ENCODE peak calls at places on chromosomes 3 and 15, in six cellular contexts. One of them, this sample, is unnamed.

GRCh38 chr3:184807549-184807948 is 4.4 kb upstream of the VPS8 start:
- DNase-seq in tibial nerve: no peak
- DNase-seq in stomach: no peak
- DNase-seq in left lung: no peak
- DNase-seq in lower lobe of right lung: no peak
- DNase-seq in left ventricle myocardium inferior: no peak
- DNase-seq in this sample: no peak

GRCh38 chr3:138381413-138381901 is 33.1 kb downstream of the MRAS start:
- DNase-seq in tibial nerve: peak
- DNase-seq in stomach: no peak
- DNase-seq in left lung: no peak
- DNase-seq in lower lobe of right lung: no peak
- DNase-seq in left ventricle myocardium inferior: peak
- DNase-seq in this sample: no peak

GRCh38 chr3:36546196-36546595 is 165.9 kb downstream of the STAC start:
- DNase-seq in tibial nerve: no peak
- DNase-seq in stomach: no peak
- DNase-seq in left lung: no peak
- DNase-seq in lower lobe of right lung: no peak
- DNase-seq in left ventricle myocardium inferior: no peak
- DNase-seq in this sample: no peak

GRCh38 chr15:49467782-49468181 is 44.7 kb downstream of the FGF7 start:
- DNase-seq in tibial nerve: no peak
- DNase-seq in stomach: no peak
- DNase-seq in left lung: no peak
- DNase-seq in lower lobe of right lung: no peak
- DNase-seq in left ventricle myocardium inferior: no peak
- DNase-seq in this sample: no peak

GRCh38 chr15:80107774-80108173 is 45.0 kb upstream of the FAH start:
- DNase-seq in tibial nerve: no peak
- DNase-seq in stomach: no peak
- DNase-seq in left lung: no peak
- DNase-seq in lower lobe of right lung: no peak
- DNase-seq in left ventricle myocardium inferior: no peak
- DNase-seq in this sample: no peak

GRCh38 chr3:29255854-29256696 is 24.8 kb upstream of the RBMS3 start:
- DNase-seq in tibial nerve: no peak
- DNase-seq in stomach: no peak
- DNase-seq in left lung: no peak
- DNase-seq in lower lobe of right lung: no peak
- DNase-seq in left ventricle myocardium inferior: no peak
- DNase-seq in this sample: no peak

GRCh38 chr3:154022603-154023002 is 98.6 kb upstream of the ARHGEF26 start:
- DNase-seq in tibial nerve: no peak
- DNase-seq in stomach: no peak
- DNase-seq in left lung: no peak
- DNase-seq in lower lobe of right lung: no peak
- DNase-seq in left ventricle myocardium inferior: no peak
- DNase-seq in this sample: no peak

GRCh38 chr3:165800970-165801369 is 36.3 kb downstream of the BCHE start:
- DNase-seq in tibial nerve: no peak
- DNase-seq in stomach: no peak
- DNase-seq in left lung: no peak
- DNase-seq in lower lobe of right lung: no peak
- DNase-seq in left ventricle myocardium inferior: no peak
- DNase-seq in this sample: no peak

GRCh38 chr3:42640771-42641370 is 12.6 kb upstream of the ZBTB47 start:
- DNase-seq in tibial nerve: no peak
- DNase-seq in stomach: no peak
- DNase-seq in left lung: no peak
- DNase-seq in lower lobe of right lung: no peak
- DNase-seq in left ventricle myocardium inferior: no peak
- DNase-seq in this sample: no peak

GRCh38 chr15:27392163-27392562 is 421.2 kb downstream of the GABRG3 start:
- DNase-seq in tibial nerve: no peak
- DNase-seq in stomach: no peak
- DNase-seq in left lung: no peak
- DNase-seq in lower lobe of right lung: no peak
- DNase-seq in left ventricle myocardium inferior: no peak
- DNase-seq in this sample: no peak

GRCh38 chr3:56005196-56005805 is 463.0 kb downstream of the ERC2 start:
- DNase-seq in tibial nerve: no peak
- DNase-seq in stomach: no peak
- DNase-seq in left lung: no peak
- DNase-seq in lower lobe of right lung: no peak
- DNase-seq in left ventricle myocardium inferior: no peak
- DNase-seq in this sample: no peak

GRCh38 chr3:40620151-40620550 is 95.4 kb downstream of the ZNF621 start:
- DNase-seq in tibial nerve: no peak
- DNase-seq in stomach: no peak
- DNase-seq in left lung: no peak
- DNase-seq in lower lobe of right lung: no peak
- DNase-seq in left ventricle myocardium inferior: no peak
- DNase-seq in this sample: no peak

GRCh38 chr15:89114974-89115373 is 26.7 kb downstream of the ABHD2 start:
- DNase-seq in tibial nerve: no peak
- DNase-seq in stomach: peak
- DNase-seq in left lung: no peak
- DNase-seq in lower lobe of right lung: no peak
- DNase-seq in left ventricle myocardium inferior: no peak
- DNase-seq in this sample: no peak

GRCh38 chr3:192940129-192940528 is 22.5 kb upstream of the MB21D2 start:
- DNase-seq in tibial nerve: no peak
- DNase-seq in stomach: no peak
- DNase-seq in left lung: no peak
- DNase-seq in lower lobe of right lung: no peak
- DNase-seq in left ventricle myocardium inferior: no peak
- DNase-seq in this sample: no peak

GRCh38 chr15:39582977-39583585 is 2.2 kb downstream of the THBS1 start:
- DNase-seq in tibial nerve: no peak
- DNase-seq in stomach: no peak
- DNase-seq in left lung: no peak
- DNase-seq in lower lobe of right lung: no peak
- DNase-seq in left ventricle myocardium inferior: no peak
- DNase-seq in this sample: no peak

GRCh38 chr3:194272861-194273266 is 78.3 kb downstream of the CPN2 start:
- DNase-seq in tibial nerve: no peak
- DNase-seq in stomach: no peak
- DNase-seq in left lung: no peak
- DNase-seq in lower lobe of right lung: peak
- DNase-seq in left ventricle myocardium inferior: no peak
- DNase-seq in this sample: no peak

GRCh38 chr15:99401971-99402732 is 150.9 kb downstream of the LRRC28 start:
- DNase-seq in tibial nerve: no peak
- DNase-seq in stomach: no peak
- DNase-seq in left lung: no peak
- DNase-seq in lower lobe of right lung: no peak
- DNase-seq in left ventricle myocardium inferior: no peak
- DNase-seq in this sample: no peak

GRCh38 chr3:45057557-45057956 is 31.5 kb downstream of the CLEC3B start:
- DNase-seq in tibial nerve: no peak
- DNase-seq in stomach: no peak
- DNase-seq in left lung: no peak
- DNase-seq in lower lobe of right lung: no peak
- DNase-seq in left ventricle myocardium inferior: no peak
- DNase-seq in this sample: no peak

GRCh38 chr3:42489937-42490227 is 12.6 kb upstream of the VIPR1 start:
- DNase-seq in tibial nerve: no peak
- DNase-seq in stomach: no peak
- DNase-seq in left lung: no peak
- DNase-seq in lower lobe of right lung: no peak
- DNase-seq in left ventricle myocardium inferior: no peak
- DNase-seq in this sample: no peak

GRCh38 chr3:46731795-46732194 is 14.1 kb upstream of the PRSS50 start:
- DNase-seq in tibial nerve: no peak
- DNase-seq in stomach: no peak
- DNase-seq in left lung: no peak
- DNase-seq in lower lobe of right lung: no peak
- DNase-seq in left ventricle myocardium inferior: no peak
- DNase-seq in this sample: no peak

GRCh38 chr3:32340039-32340438 is 51.6 kb upstream of the CMTM7 start:
- DNase-seq in tibial nerve: no peak
- DNase-seq in stomach: no peak
- DNase-seq in left lung: no peak
- DNase-seq in lower lobe of right lung: no peak
- DNase-seq in left ventricle myocardium inferior: no peak
- DNase-seq in this sample: peak

GRCh38 chr15:64224508-64224907 is 61.7 kb upstream of the PPIB start:
- DNase-seq in tibial nerve: no peak
- DNase-seq in stomach: no peak
- DNase-seq in left lung: no peak
- DNase-seq in lower lobe of right lung: no peak
- DNase-seq in left ventricle myocardium inferior: no peak
- DNase-seq in this sample: no peak

DNA sequence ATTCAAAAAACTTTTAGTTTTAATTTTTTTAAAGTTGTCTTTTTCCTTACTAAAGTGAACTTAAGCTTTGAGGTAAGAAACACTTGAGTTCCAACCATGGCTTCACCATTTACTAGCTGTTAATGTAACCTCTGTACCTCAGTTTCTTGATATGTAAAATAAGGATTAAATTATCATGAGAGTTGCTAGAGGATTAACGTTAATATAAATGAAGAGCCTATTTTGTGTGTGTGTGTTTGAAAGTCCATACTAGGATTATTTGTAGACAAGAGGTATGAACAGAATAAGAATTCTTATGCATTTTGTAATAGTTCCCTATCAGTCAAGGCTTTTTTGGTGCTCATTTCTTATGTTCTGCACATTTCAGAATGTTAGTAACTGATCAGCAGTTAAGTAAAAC is 93.7 kb downstream of the MME start:
- DNase-seq in tibial nerve: no peak
- DNase-seq in stomach: no peak
- DNase-seq in left lung: no peak
- DNase-seq in lower lobe of right lung: no peak
- DNase-seq in left ventricle myocardium inferior: no peak
- DNase-seq in this sample: no peak
- H3K27ac ChIP-seq in tibial nerve: no peak
- H3K27ac ChIP-seq in stomach: no peak
- H3K27ac ChIP-seq in left lung: no peak
- H3K27ac ChIP-seq in lower lobe of right lung: no peak
- H3K27ac ChIP-seq in left ventricle myocardium inferior: no peak
- H3K27ac ChIP-seq in this sample: no peak

GRCh38 chr3:132660056-132660744 is at the start of gene UBA5:
- DNase-seq in tibial nerve: peak
- DNase-seq in stomach: peak
- DNase-seq in left lung: peak
- DNase-seq in lower lobe of right lung: peak
- DNase-seq in left ventricle myocardium inferior: peak
- DNase-seq in this sample: peak

GRCh38 chr3:132660745-132661067 is 577 bp downstream of the UBA5 start:
- DNase-seq in tibial nerve: no peak
- DNase-seq in stomach: no peak
- DNase-seq in left lung: no peak
- DNase-seq in lower lobe of right lung: no peak
- DNase-seq in left ventricle myocardium inferior: no peak
- DNase-seq in this sample: no peak

GRCh38 chr3:132659370-132660055 is at the start of gene ACAD11:
- DNase-seq in tibial nerve: peak
- DNase-seq in stomach: peak
- DNase-seq in left lung: peak
- DNase-seq in lower lobe of right lung: peak
- DNase-seq in left ventricle myocardium inferior: peak
- DNase-seq in this sample: no peak

GRCh38 chr3:132659000-132659369 is 624 bp downstream of the ACAD11 start:
- DNase-seq in tibial nerve: no peak
- DNase-seq in stomach: no peak
- DNase-seq in left lung: no peak
- DNase-seq in lower lobe of right lung: no peak
- DNase-seq in left ventricle myocardium inferior: no peak
- DNase-seq in this sample: no peak

GRCh38 chr3:132657869-132658747 is 1.5 kb downstream of the ACAD11 start:
- DNase-seq in tibial nerve: no peak
- DNase-seq in stomach: no peak
- DNase-seq in left lung: no peak
- DNase-seq in lower lobe of right lung: no peak
- DNase-seq in left ventricle myocardium inferior: no peak
- DNase-seq in this sample: no peak
- H3K4me3 ChIP-seq in tibial nerve: peak
- H3K4me3 ChIP-seq in stomach: peak
- H3K4me3 ChIP-seq in left lung: no peak
- H3K4me3 ChIP-seq in lower lobe of right lung: peak
- H3K4me3 ChIP-seq in left ventricle myocardium inferior: peak
- H3K4me3 ChIP-seq in this sample: no peak

DNA sequence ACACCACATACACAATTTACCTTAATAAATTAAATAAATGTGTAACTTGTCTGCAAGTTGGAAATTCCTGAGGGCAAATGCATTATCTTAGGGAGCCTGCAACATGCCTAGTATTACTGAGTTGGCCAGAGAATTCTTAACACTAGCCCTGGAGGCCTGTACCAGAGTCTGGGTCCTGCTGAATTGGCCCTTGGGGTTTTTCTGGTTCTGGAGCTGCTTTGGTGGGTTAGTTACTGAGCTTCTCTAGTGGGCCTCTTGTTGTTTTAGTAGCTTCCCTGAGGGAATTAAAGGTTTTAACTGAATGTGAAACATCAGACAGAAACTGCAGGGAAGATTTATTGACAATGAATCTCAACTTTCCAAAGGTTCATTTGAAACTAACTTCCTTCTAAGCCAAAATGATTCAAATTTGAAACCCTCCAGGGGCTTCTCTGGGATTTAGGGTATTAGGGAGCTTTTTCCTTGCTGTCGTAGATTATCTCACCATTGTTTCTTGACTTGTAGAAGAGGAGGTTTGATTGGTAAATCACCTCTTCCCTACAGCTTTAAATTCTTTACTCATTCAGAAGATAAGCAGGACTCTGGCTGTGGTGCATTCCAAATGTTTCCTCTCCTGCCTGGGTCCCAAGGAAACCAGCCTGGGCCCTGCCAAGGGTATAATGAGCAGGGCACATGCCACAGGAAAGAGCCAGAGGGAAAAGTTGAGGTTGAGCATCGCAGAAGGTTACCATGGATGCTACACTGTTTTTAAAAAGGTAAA is 70.9 kb downstream of the TP63 start:
- DNase-seq in tibial nerve: no peak
- DNase-seq in stomach: no peak
- DNase-seq in left lung: no peak
- DNase-seq in lower lobe of right lung: no peak
- DNase-seq in left ventricle myocardium inferior: no peak
- DNase-seq in this sample: no peak
- H3K27ac ChIP-seq in tibial nerve: no peak
- H3K27ac ChIP-seq in stomach: no peak
- H3K27ac ChIP-seq in left lung: no peak
- H3K27ac ChIP-seq in lower lobe of right lung: no peak
- H3K27ac ChIP-seq in left ventricle myocardium inferior: no peak
- H3K27ac ChIP-seq in this sample: no peak

DNA sequence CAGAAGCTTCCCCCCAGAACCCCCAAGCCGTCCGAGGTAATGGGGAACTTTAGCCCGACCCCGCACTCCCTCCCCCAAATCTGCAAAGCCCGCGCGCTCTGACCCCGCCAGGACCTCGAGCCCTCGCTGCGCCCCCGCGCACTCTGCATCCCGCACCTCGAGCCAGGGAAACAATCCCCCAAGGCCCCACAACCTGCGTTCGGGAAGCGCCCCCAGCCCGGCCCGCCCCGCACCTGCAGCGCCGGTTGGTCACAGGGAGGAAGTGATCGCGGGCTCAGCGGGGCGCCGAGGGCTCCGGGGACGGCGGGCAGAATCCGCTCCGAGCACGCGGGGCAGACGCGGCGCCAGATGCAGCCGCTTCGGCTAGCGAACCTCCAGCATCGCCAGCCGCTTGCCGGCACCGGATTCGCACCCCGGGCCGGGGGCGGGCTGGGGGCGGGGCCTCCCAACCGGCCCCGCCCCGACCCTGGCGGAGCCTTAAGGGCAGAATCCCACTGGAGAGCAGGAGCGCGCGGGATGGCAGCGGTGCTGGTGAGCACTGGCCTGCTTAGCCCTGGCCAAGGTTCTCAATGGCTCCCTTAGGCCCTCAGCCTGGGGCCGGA is at the start of gene CAMKV:
- DNase-seq in tibial nerve: no peak
- DNase-seq in stomach: no peak
- DNase-seq in left lung: peak
- DNase-seq in lower lobe of right lung: no peak
- DNase-seq in left ventricle myocardium inferior: no peak
- DNase-seq in this sample: no peak
- H3K4me3 ChIP-seq in tibial nerve: peak
- H3K4me3 ChIP-seq in stomach: peak
- H3K4me3 ChIP-seq in left lung: no peak
- H3K4me3 ChIP-seq in lower lobe of right lung: peak
- H3K4me3 ChIP-seq in left ventricle myocardium inferior: peak
- H3K4me3 ChIP-seq in this sample: no peak

This sample was measured in CD8-positive, alpha-beta memory T cell.